ENCODE peak calls at places on chromosome 3, in five cellular contexts. One of them, this sample, is unnamed. For H3K4me1 and H3K36me3, the result is how much of the 10 kb centered on the place peaks cover.

GRCh38 chr3:124467980-124468902 is 262.0 kb upstream of the UMPS start:
- DNase-seq in adrenal gland: peak
- DNase-seq in breast epithelium: no peak
- DNase-seq in spleen: no peak
- DNase-seq in aorta: no peak
- DNase-seq in this sample: peak

GRCh38 chr3:89411211-89411610 is 303.8 kb downstream of the EPHA3 start:
- DNase-seq in breast epithelium: no peak
- DNase-seq in adrenal gland: no peak
- DNase-seq in spleen: no peak
- DNase-seq in aorta: no peak
- DNase-seq in this sample: no peak

GRCh38 chr3:185381321-185381720 is 18.4 kb downstream of the MAP3K13 start:
- DNase-seq in adrenal gland: no peak
- DNase-seq in aorta: no peak
- DNase-seq in spleen: no peak
- DNase-seq in breast epithelium: no peak
- DNase-seq in this sample: no peak

GRCh38 chr3:126482503-126483255 is 7.0 kb upstream of the ZXDC start:
- DNase-seq in spleen: peak
- DNase-seq in breast epithelium: no peak
- DNase-seq in aorta: no peak
- DNase-seq in adrenal gland: no peak
- DNase-seq in this sample: peak

GRCh38 chr3:43768594-43768993 is 77.9 kb downstream of the ABHD5 start:
- DNase-seq in spleen: no peak
- DNase-seq in adrenal gland: peak
- DNase-seq in aorta: peak
- DNase-seq in breast epithelium: no peak
- DNase-seq in this sample: no peak

GRCh38 chr3:173584834-173585831 is 187.6 kb downstream of the NLGN1 start:
- DNase-seq in aorta: peak
- DNase-seq in spleen: no peak
- DNase-seq in breast epithelium: no peak
- DNase-seq in adrenal gland: peak
- DNase-seq in this sample: peak

GRCh38 chr3:38152660-38153059 is 12.7 kb upstream of the OXSR1 start:
- DNase-seq in spleen: no peak
- DNase-seq in breast epithelium: no peak
- DNase-seq in aorta: no peak
- DNase-seq in adrenal gland: no peak
- DNase-seq in this sample: no peak

GRCh38 chr3:152524198-152525140 is 255.7 kb downstream of the MBNL1 start:
- DNase-seq in breast epithelium: no peak
- DNase-seq in aorta: no peak
- DNase-seq in adrenal gland: peak
- DNase-seq in spleen: no peak
- DNase-seq in this sample: no peak

GRCh38 chr3:146163584-146163983 is 2.6 kb upstream of the PLOD2 start:
- DNase-seq in aorta: no peak
- DNase-seq in breast epithelium: no peak
- DNase-seq in spleen: no peak
- DNase-seq in adrenal gland: no peak
- DNase-seq in this sample: no peak

GRCh38 chr3:126679318-126679751 is 24.4 kb upstream of the TXNRD3 start:
- DNase-seq in breast epithelium: peak
- DNase-seq in spleen: peak
- DNase-seq in adrenal gland: peak
- DNase-seq in aorta: peak
- DNase-seq in this sample: peak

GRCh38 chr3:156581954-156582353 is 27.0 kb upstream of the SSR3 start:
- DNase-seq in spleen: no peak
- DNase-seq in breast epithelium: no peak
- DNase-seq in aorta: no peak
- DNase-seq in adrenal gland: no peak
- DNase-seq in this sample: no peak

GRCh38 chr3:264394-265156 is 68.0 kb downstream of the CHL1 start:
- DNase-seq in breast epithelium: no peak
- DNase-seq in adrenal gland: no peak
- DNase-seq in spleen: no peak
- DNase-seq in aorta: no peak
- DNase-seq in this sample: no peak

GRCh38 chr3:81764665-81765064 is 3.2 kb upstream of the GBE1 start:
- DNase-seq in breast epithelium: no peak
- DNase-seq in adrenal gland: no peak
- DNase-seq in aorta: no peak
- DNase-seq in spleen: no peak
- DNase-seq in this sample: no peak

DNA sequence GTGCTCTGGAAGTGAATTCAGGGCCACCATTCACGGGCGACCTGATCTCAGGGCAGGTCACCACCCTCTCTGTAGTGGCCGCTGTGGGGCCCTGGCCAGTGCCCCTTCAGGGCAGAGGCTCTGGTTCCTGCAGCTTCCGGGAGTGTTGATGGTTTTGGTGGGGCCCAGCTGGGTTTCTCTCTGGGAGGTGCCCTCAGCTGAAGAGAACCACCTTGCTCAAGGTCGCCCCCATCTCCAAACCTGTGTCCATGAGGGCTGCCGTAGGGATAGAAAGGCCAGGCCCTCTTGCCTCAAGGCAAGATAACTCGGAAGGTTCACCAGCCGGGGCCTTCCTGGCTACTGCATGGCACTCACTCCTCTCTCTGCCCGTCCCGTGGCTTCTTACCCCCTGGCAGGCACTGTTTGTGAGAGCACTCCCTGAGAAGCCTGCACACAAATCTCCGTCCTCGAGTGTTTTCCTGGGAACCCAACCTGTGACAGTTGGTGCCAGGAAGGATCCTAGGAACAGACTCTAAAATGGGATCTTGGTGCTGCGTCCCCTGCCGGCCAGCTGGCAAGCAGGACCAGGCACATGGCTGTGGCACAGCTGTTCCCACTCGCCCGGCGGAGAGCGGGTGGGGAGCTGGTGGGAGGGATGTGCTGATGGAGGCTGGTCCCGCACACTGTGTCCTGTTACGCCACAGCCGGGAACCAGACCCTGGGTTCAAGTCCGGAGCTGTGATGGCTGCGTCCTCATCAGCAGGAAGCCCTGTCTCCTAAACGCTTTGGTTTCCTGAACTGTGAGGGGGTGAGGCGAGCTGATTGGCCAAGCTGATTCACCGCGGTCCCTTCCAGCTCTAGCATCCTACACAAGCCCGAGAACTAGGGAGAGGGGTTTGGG is 23.2 kb upstream of the PIGZ start:
- DNase-seq in adrenal gland: no peak
- DNase-seq in breast epithelium: no peak
- DNase-seq in spleen: peak
- DNase-seq in aorta: peak
- DNase-seq in this sample: peak
- H3K4me1 ChIP-seq in adrenal gland: under half
- H3K4me1 ChIP-seq in breast epithelium: under half
- H3K4me1 ChIP-seq in spleen: under half
- H3K4me1 ChIP-seq in aorta: under half
- H3K4me1 ChIP-seq in this sample: under half

GRCh38 chr3:130741946-130742610 is 4.6 kb downstream of the PIK3R4 start:
- DNase-seq in aorta: no peak
- DNase-seq in spleen: no peak
- DNase-seq in adrenal gland: no peak
- DNase-seq in breast epithelium: no peak
- DNase-seq in this sample: no peak
- H3K36me3 ChIP-seq in aorta: under half
- H3K36me3 ChIP-seq in spleen: under half
- H3K36me3 ChIP-seq in adrenal gland: under half
- H3K36me3 ChIP-seq in breast epithelium: under half
- H3K36me3 ChIP-seq in this sample: under half

DNA sequence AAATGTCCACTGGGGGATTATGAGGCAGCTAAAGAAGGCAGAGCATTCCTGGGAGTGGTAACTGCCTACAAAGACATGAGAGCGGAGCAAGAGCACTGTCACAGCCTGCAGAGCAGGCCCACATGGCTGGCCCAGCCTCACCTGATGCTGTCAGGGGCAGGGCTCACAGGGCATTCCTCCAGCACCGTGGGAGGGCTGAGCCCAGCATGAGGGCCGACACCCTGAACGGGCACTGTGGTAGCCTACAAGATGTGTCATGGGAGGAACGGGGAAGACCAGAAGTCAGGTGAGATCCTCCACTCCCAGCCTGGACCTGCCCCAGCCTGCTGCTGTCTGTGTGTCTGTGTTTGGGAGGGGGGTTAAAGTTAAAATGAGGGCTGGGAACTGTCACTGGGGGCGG is 30.1 kb downstream of the CCDC12 start:
- DNase-seq in aorta: no peak
- DNase-seq in adrenal gland: no peak
- DNase-seq in breast epithelium: no peak
- DNase-seq in spleen: peak
- DNase-seq in this sample: peak
- H3K4me1 ChIP-seq in aorta: under half
- H3K4me1 ChIP-seq in adrenal gland: half or more
- H3K4me1 ChIP-seq in breast epithelium: under half
- H3K4me1 ChIP-seq in spleen: half or more
- H3K4me1 ChIP-seq in this sample: half or more

GRCh38 chr3:30408105-30408557 is 198.3 kb upstream of the TGFBR2 start:
- DNase-seq in adrenal gland: no peak
- DNase-seq in aorta: no peak
- DNase-seq in breast epithelium: no peak
- DNase-seq in spleen: no peak
- DNase-seq in this sample: no peak
- H3K36me3 ChIP-seq in adrenal gland: under half
- H3K36me3 ChIP-seq in aorta: under half
- H3K36me3 ChIP-seq in breast epithelium: under half
- H3K36me3 ChIP-seq in spleen: under half
- H3K36me3 ChIP-seq in this sample: under half

DNA sequence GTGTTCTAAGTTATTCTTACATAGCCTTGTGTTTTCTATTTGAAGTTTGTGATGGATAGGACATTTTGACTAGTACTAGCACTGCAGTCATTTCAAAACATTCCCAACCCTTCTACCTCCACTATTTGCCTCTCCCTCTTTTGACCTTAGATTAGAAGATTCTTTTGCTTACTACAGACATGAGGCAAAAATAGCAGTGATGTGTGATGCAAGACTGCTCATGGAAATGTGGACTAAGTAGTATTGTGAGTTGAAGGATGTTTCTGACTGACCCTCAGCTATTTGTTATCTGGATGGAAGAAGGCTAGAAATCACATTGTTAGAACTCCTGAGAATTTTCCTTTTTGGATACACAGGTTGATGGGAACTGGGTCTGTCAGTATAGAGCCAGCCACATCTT is 45.9 kb downstream of the ATP2C1 start:
- DNase-seq in aorta: no peak
- DNase-seq in spleen: no peak
- DNase-seq in breast epithelium: no peak
- DNase-seq in adrenal gland: no peak
- DNase-seq in this sample: no peak
- H3K4me1 ChIP-seq in aorta: under half
- H3K4me1 ChIP-seq in spleen: under half
- H3K4me1 ChIP-seq in breast epithelium: under half
- H3K4me1 ChIP-seq in adrenal gland: under half
- H3K4me1 ChIP-seq in this sample: under half

GRCh38 chr3:9380014-9380413 is 17.2 kb downstream of the THUMPD3 start:
- DNase-seq in adrenal gland: no peak
- DNase-seq in spleen: no peak
- DNase-seq in aorta: no peak
- DNase-seq in breast epithelium: no peak
- DNase-seq in this sample: no peak
- H3K36me3 ChIP-seq in adrenal gland: half or more
- H3K36me3 ChIP-seq in spleen: half or more
- H3K36me3 ChIP-seq in aorta: under half
- H3K36me3 ChIP-seq in breast epithelium: under half
- H3K36me3 ChIP-seq in this sample: half or more

DNA sequence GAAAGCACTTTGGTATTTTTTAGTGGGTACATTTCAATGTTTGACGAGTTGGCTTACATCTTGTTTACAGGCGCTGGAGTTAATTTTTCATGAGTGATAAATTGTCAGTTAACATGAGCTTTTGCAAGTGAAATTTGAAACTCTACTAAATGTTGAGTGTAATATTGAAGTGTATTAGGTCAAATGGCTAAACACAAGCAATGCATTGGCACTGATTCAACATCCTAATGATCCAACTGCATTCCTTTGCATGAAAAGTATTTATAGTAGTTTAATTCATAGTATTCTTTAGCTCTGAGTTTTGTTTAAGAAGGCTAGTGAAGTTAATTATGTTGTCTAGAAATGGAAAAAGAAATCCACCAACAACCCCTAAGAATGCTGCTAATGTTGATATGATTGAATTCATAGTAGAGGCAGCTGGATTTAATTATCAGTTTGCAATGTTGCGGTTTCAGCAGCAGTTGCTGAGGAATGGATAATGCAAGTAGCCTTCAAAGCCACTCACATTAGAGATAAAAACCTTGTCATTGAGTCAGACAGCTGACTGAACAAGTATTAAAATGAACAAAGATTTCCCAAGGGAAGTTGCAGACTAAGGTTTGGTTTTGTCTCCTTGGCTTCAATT is 245.6 kb upstream of the GOLIM4 start:
- DNase-seq in aorta: no peak
- DNase-seq in spleen: no peak
- DNase-seq in adrenal gland: no peak
- DNase-seq in breast epithelium: no peak
- DNase-seq in this sample: no peak
- H3K4me1 ChIP-seq in aorta: under half
- H3K4me1 ChIP-seq in spleen: under half
- H3K4me1 ChIP-seq in adrenal gland: under half
- H3K4me1 ChIP-seq in breast epithelium: under half
- H3K4me1 ChIP-seq in this sample: under half

DNA sequence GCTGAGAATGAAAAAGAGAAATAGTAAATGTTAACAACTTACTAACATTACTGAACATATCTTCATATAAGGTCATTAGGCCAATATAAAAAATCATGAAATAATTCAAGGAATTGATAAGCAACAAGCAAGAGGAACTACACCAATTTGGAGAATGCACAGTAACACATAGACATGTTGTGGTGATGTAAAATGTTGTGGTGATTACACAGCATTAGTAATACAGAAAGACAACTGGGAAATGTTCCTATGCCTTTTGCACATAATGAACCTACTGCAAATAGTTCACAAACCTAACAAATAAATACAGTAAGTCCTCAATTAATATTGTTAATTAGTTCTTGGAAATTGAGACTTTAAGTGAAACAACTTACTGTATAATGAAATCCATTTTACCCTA is 137.8 kb downstream of the CBLB start:
- DNase-seq in aorta: no peak
- DNase-seq in breast epithelium: no peak
- DNase-seq in adrenal gland: no peak
- DNase-seq in spleen: no peak
- DNase-seq in this sample: no peak
- H3K36me3 ChIP-seq in aorta: under half
- H3K36me3 ChIP-seq in breast epithelium: under half
- H3K36me3 ChIP-seq in adrenal gland: under half
- H3K36me3 ChIP-seq in spleen: under half
- H3K36me3 ChIP-seq in this sample: under half

GRCh38 chr3:177085784-177086183 is 111.5 kb downstream of the TBL1XR1 start:
- DNase-seq in spleen: no peak
- DNase-seq in breast epithelium: no peak
- DNase-seq in aorta: no peak
- DNase-seq in adrenal gland: no peak
- DNase-seq in this sample: no peak
- H3K4me1 ChIP-seq in spleen: half or more
- H3K4me1 ChIP-seq in breast epithelium: under half
- H3K4me1 ChIP-seq in aorta: under half
- H3K4me1 ChIP-seq in adrenal gland: under half
- H3K4me1 ChIP-seq in this sample: under half

This sample was measured in kidney.